ENCODE peak calls at places on chromosomes 2 and 18, in seven cellular contexts. One of them, this sample, is unnamed.

GRCh38 chr2:187541086-187542085 is 12.8 kb downstream of the TFPI start:
- DNase-seq in neural progenitor cell: no peak
- DNase-seq in MG63: peak
- DNase-seq in D341Med: no peak
- DNase-seq in NCI-H1417 treated with DMSO at 0.1 percent for 48 hours: no peak
- DNase-seq in renal cortical epithelial cell: peak
- DNase-seq in SW480: no peak
- DNase-seq in this sample: no peak

GRCh38 chr2:42931818-42932195 is 139.4 kb upstream of the HAAO start:
- DNase-seq in neural progenitor cell: no peak
- DNase-seq in MG63: peak
- DNase-seq in D341Med: peak
- DNase-seq in NCI-H1417 treated with DMSO at 0.1 percent for 48 hours: no peak
- DNase-seq in renal cortical epithelial cell: peak
- DNase-seq in SW480: no peak
- DNase-seq in this sample: peak

GRCh38 chr2:168821992-168822391 is 19.6 kb downstream of the NOSTRIN start:
- DNase-seq in neural progenitor cell: no peak
- DNase-seq in MG63: no peak
- DNase-seq in D341Med: no peak
- DNase-seq in NCI-H1417 treated with DMSO at 0.1 percent for 48 hours: no peak
- DNase-seq in renal cortical epithelial cell: no peak
- DNase-seq in SW480: no peak
- DNase-seq in this sample: no peak

GRCh38 chr18:53843113-53843512 is 381.4 kb downstream of the MBD2 start:
- DNase-seq in neural progenitor cell: no peak
- DNase-seq in MG63: no peak
- DNase-seq in D341Med: no peak
- DNase-seq in NCI-H1417 treated with DMSO at 0.1 percent for 48 hours: no peak
- DNase-seq in renal cortical epithelial cell: no peak
- DNase-seq in SW480: no peak
- DNase-seq in this sample: no peak

GRCh38 chr2:207768168-207768890 is 1.4 kb downstream of the FZD5 start:
- DNase-seq in neural progenitor cell: peak
- DNase-seq in MG63: peak
- DNase-seq in D341Med: peak
- DNase-seq in NCI-H1417 treated with DMSO at 0.1 percent for 48 hours: no peak
- DNase-seq in renal cortical epithelial cell: peak
- DNase-seq in SW480: peak
- DNase-seq in this sample: peak

GRCh38 chr2:230326453-230327417 is at the start of gene SP140L:
- DNase-seq in neural progenitor cell: no peak
- DNase-seq in MG63: peak
- DNase-seq in D341Med: no peak
- DNase-seq in NCI-H1417 treated with DMSO at 0.1 percent for 48 hours: no peak
- DNase-seq in renal cortical epithelial cell: peak
- DNase-seq in SW480: peak
- DNase-seq in this sample: peak

GRCh38 chr2:157216421-157216965 is 41.0 kb upstream of the GALNT5 start:
- DNase-seq in neural progenitor cell: no peak
- DNase-seq in MG63: no peak
- DNase-seq in D341Med: no peak
- DNase-seq in NCI-H1417 treated with DMSO at 0.1 percent for 48 hours: no peak
- DNase-seq in renal cortical epithelial cell: no peak
- DNase-seq in SW480: no peak
- DNase-seq in this sample: no peak

GRCh38 chr2:95265182-95265581 is 9.1 kb upstream of the PROM2 start:
- DNase-seq in neural progenitor cell: no peak
- DNase-seq in MG63: no peak
- DNase-seq in D341Med: no peak
- DNase-seq in NCI-H1417 treated with DMSO at 0.1 percent for 48 hours: no peak
- DNase-seq in renal cortical epithelial cell: no peak
- DNase-seq in SW480: no peak
- DNase-seq in this sample: no peak

GRCh38 chr2:138500592-138501426 is 761 bp upstream of the SPOPL start:
- DNase-seq in neural progenitor cell: no peak
- DNase-seq in MG63: no peak
- DNase-seq in D341Med: peak
- DNase-seq in NCI-H1417 treated with DMSO at 0.1 percent for 48 hours: no peak
- DNase-seq in renal cortical epithelial cell: no peak
- DNase-seq in SW480: no peak
- DNase-seq in this sample: no peak

This sample was measured in mesendoderm.